ENCODE peak calls at places on chromosomes 5 and 9, in five cellular contexts. C is brain microvascular endothelial cell, O is stomach, H is right atrium auricular region, E is kidney. G is an unnamed sample.

GRCh38 chr5:83281658-83282057 is 189.9 kb upstream of the VCAN start:
- DNase-seq in O (no peak), C (peak), H (no peak), E (no peak), G (no peak)

GRCh38 chr9:123478160-123478559 is 122.2 kb downstream of the CRB2 start:
- DNase-seq in E (no peak), C (no peak), H (no peak), O (no peak), G (no peak)

GRCh38 chr9:134944351-134944802 is 26.7 kb upstream of the FCN1 start:
- DNase-seq in O (no peak), C (no peak), H (no peak), E (no peak), G (no peak)

GRCh38 chr5:96942911-96943310 is 7.0 kb downstream of the LNPEP start:
- DNase-seq in E (no peak), O (no peak), C (no peak), H (no peak), G (no peak)

GRCh38 chr9:87206064-87206661 is 258.9 kb upstream of the GAS1 start:
- DNase-seq in O (no peak), C (peak), E (no peak), H (no peak), G (no peak)

GRCh38 chr9:132412089-132412488 is 2.1 kb downstream of the CFAP77 start:
- DNase-seq in O (no peak), C (peak), H (no peak), E (no peak), G (no peak)

GRCh38 chr5:156191547-156191946 is 135.4 kb upstream of the SGCD start:
- DNase-seq in E (no peak), C (no peak), O (no peak), H (no peak), G (no peak)

GRCh38 chr9:88462191-88462590 is 72.8 kb upstream of the NXNL2 start:
- DNase-seq in H (no peak), C (peak), O (no peak), E (no peak), G (no peak)

GRCh38 chr5:168317521-168318147 is 26.2 kb downstream of the WWC1 start:
- DNase-seq in O (peak), H (no peak), E (no peak), C (peak), G (no peak)

DNA sequence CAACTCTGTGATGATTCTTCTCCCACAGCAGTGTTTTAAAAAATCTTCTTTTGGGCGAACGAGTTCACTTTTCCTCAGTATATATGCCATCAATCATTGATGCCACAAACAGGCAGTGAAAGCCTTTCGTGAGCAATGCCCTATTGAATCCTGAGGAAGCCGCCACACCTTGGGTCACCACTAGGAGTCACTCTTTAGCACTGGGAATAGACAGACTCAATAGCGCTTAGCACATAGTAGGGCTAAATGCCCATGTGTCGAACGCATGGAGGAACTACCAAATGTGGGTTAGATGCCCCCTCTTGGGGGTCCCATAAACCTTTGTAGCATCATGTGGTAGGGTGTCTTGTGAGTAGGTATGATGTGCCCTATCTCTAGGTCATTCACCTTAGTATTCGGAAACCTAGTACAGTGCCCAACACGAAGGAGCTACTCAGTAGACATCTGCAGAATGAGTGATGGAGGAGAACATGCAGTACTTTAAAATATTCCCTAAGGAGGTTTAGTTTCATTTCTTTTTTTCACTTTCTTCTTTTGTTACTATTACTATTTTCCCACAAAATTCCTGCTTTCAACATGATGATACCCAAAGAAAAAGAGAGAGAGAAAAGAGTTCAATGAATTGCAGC is 603.7 kb downstream of the BNC2 start:
- DNase-seq in C (no peak), H (no peak), E (no peak), O (no peak), G (no peak)
- TF ChIP-seq CTCF in C (peak), H (peak), E (peak), O (peak), G (no peak)

GRCh38 chr5:16457853-16458252 is 7.7 kb downstream of the ZNF622 start:
- DNase-seq in E (no peak), O (no peak), H (no peak), C (no peak), G (no peak)

GRCh38 chr5:16457451-16457850 is 8.1 kb downstream of the ZNF622 start:
- DNase-seq in E (no peak), C (no peak), O (no peak), H (no peak), G (no peak)

GRCh38 chr5:16455670-16456069 is 9.9 kb downstream of the ZNF622 start:
- DNase-seq in E (no peak), H (no peak), C (no peak), O (no peak), G (no peak)

GRCh38 chr5:16454686-16455085 is 10.9 kb downstream of the ZNF622 start:
- DNase-seq in H (no peak), O (no peak), C (no peak), E (no peak), G (no peak)

GRCh38 chr5:16456103-16456832 is 9.3 kb downstream of the ZNF622 start:
- DNase-seq in C (peak), H (peak), E (no peak), O (no peak), G (no peak)
- TF ChIP-seq CTCF in C (peak), H (peak), E (peak), O (peak), G (peak)

DNA sequence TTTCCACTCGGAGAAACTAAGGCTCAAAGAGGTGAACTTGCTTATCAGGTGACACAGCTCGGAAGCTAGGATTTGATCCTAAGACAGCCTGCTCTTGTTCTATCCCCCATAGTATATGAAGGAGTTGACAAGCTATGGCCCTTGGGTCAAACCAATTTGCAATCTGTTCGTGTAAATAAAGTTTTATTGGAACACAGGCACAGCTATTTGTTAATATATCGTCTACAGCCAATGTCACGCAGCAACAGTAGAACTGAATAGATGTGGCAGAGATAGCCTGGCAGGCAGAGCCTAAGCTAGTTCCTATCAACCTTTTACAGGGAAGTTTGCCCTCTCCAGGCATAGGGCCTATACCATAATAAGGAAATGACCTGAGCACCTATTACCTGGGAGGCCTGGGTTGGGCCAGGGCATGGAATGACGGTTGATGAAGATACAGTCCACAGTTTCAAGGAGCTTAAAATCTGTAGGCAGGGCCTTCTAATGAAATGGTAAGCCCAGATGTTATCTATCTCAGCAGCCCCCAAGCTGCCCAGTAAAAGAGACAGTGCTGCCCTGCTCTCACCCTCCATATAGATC is 179.0 kb downstream of the TTLL11 start:
- DNase-seq in C (no peak), E (no peak), O (no peak), H (no peak), G (no peak)
- TF ChIP-seq CTCF in C (no peak), E (no peak), O (no peak), H (no peak), G (no peak)

GRCh38 chr9:112000743-112001142 is 104.1 kb downstream of the UGCG start:
- DNase-seq in O (no peak), E (no peak), H (peak), C (no peak), G (no peak)
- TF ChIP-seq CTCF in O (no peak), E (no peak), H (no peak), C (peak), G (no peak)

GRCh38 chr5:176611435-176611834 is 1.5 kb upstream of the GPRIN1 start:
- DNase-seq in C (peak), O (peak), E (peak), H (no peak), G (no peak)

GRCh38 chr5:176608937-176609723 is 826 bp downstream of the GPRIN1 start:
- DNase-seq in E (peak), H (no peak), C (no peak), O (no peak), G (no peak)

GRCh38 chr5:176609724-176610429 is at the start of gene GPRIN1:
- DNase-seq in O (peak), C (no peak), H (no peak), E (no peak), G (no peak)

GRCh38 chr5:176612008-176612407 is 2.1 kb upstream of the GPRIN1 start:
- DNase-seq in H (no peak), E (peak), O (no peak), C (no peak), G (no peak)

GRCh38 chr5:176610430-176610763 is 441 bp upstream of the GPRIN1 start:
- DNase-seq in O (no peak), C (no peak), E (no peak), H (no peak), G (no peak)
- TF ChIP-seq CTCF in O (no peak), C (no peak), E (no peak), H (no peak), G (no peak)

DNA sequence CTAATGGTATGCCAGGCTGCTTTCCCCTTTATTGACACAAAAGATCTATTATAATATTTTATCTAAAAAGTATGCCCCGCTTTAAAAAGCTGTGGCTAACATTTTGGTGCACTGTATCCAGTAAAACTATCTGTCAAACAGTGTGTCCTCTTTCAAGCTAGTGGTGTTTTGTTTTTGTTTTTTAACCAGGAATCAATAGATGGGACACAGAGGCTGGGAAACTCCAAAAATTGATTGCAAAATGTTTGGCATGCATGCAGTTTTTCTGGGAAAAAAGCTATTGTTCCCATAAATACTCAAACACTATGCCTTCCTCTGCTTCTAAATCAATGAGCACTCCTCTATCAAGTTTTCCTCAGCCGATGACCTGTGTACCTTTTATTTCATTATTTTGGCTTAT is 34.3 kb upstream of the PDZD2 start:
- DNase-seq in E (no peak), C (no peak), O (no peak), H (no peak), G (no peak)
- TF ChIP-seq CTCF in E (no peak), C (no peak), O (no peak), H (no peak), G (no peak)

DNA sequence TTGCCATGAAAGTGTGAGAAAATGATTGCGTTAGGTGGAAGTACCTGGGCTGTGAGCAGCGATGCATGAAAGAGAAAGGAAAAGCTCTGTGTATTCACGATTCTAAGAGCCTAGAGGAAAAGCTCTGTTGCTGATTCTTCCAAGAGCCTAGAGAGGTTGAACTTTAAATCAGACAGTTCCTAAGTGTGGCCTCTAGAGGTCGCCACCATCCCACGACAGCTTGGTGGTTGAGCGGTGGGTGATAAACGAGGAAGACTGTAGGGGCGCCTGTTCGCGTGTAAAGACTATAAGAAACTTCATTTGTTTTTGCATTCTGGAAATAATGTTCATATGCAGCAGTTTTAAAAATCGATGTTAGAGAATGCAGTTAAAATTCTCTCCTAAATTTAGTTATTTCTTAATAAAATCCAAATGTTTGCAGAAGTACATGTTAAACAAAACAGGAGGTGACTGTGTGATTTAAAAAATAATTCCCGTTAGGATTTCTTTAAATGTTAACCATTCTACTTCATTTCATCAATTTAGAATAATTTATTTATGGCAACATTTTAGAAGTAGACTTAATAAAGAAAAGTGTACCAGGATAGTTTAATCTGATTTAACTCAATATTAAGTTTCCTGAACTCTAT is 107.7 kb downstream of the TENT4A start:
- DNase-seq in C (no peak), E (no peak), H (no peak), O (no peak), G (no peak)
- TF ChIP-seq CTCF in C (peak), E (peak), H (peak), O (peak), G (no peak)

GRCh38 chr9:2991292-2991691 is 147.4 kb upstream of the PUM3 start:
- DNase-seq in H (no peak), C (no peak), O (no peak), E (no peak), G (no peak)
- TF ChIP-seq CTCF in H (no peak), C (peak), O (no peak), E (no peak), G (no peak)

G was measured in coronary artery.